ENCODE peak calls at places on chromosomes 1 and 21, in nine cellular contexts. R is AG04450, Q is neural progenitor cell, A is HepG2, V is endothelial cell, L is keratinocyte, T is mesothelial cell of epicardium, H is tibial artery, S is progenitor cell of endocrine pancreas. B is an unnamed sample.

GRCh38 chr1:43270421-43271095 is 775 bp downstream of the TMEM125 start:
- DNase-seq in R (no peak), Q (peak), A (no peak), V (no peak), L (peak), T (peak), H (no peak), S (peak), B (no peak)

GRCh38 chr1:229621663-229622062 is 4.3 kb downstream of the TAF5L start:
- DNase-seq in R (no peak), Q (no peak), A (no peak), V (no peak), L (no peak), T (no peak), H (no peak), S (no peak), B (no peak)

GRCh38 chr21:43717166-43717853 is 1.6 kb upstream of the PDXK start:
- DNase-seq in R (no peak), Q (no peak), A (no peak), V (no peak), L (no peak), T (no peak), H (no peak), S (no peak), B (peak)

GRCh38 chr1:107706181-107706580 is 258.8 kb downstream of the VAV3 start:
- DNase-seq in R (no peak), Q (no peak), A (no peak), V (no peak), L (no peak), T (no peak), H (no peak), S (no peak), B (no peak)

GRCh38 chr1:243397613-243398321 is 141.9 kb downstream of the SDCCAG8 start:
- DNase-seq in R (no peak), Q (no peak), A (peak), V (no peak), L (no peak), T (no peak), H (no peak), S (no peak), B (no peak)

GRCh38 chr1:214003233-214003632 is 15.5 kb downstream of the PROX1 start:
- DNase-seq in R (no peak), Q (no peak), A (no peak), V (no peak), L (no peak), T (no peak), H (no peak), S (no peak), B (no peak)

GRCh38 chr1:72620453-72620852 is 338.1 kb upstream of the NEGR1 start:
- DNase-seq in R (no peak), Q (no peak), A (no peak), V (no peak), L (no peak), T (no peak), H (no peak), S (no peak), B (no peak)

GRCh38 chr1:112704908-112705627 is 1.9 kb downstream of the RHOC start:
- DNase-seq in R (peak), Q (peak), A (peak), V (peak), L (peak), T (peak), H (peak), S (peak), B (peak)

GRCh38 chr1:53362851-53363642 is 35.2 kb upstream of the LRP8 start:
- DNase-seq in R (no peak), Q (no peak), A (peak), V (no peak), L (no peak), T (peak), H (peak), S (no peak), B (peak)

GRCh38 chr1:50989694-50990093 is 19.6 kb downstream of the CDKN2C start:
- DNase-seq in R (no peak), Q (no peak), A (no peak), V (no peak), L (no peak), T (no peak), H (no peak), S (no peak), B (no peak)

GRCh38 chr1:168972887-168973286 is 133.6 kb upstream of the ATP1B1 start:
- DNase-seq in R (no peak), Q (no peak), A (no peak), V (no peak), L (no peak), T (no peak), H (no peak), S (no peak), B (no peak)

GRCh38 chr1:184118051-184118450 is 66.5 kb downstream of the TSEN15 start:
- DNase-seq in R (peak), Q (no peak), A (no peak), V (no peak), L (peak), T (no peak), H (no peak), S (no peak), B (no peak)

GRCh38 chr1:212605441-212605976 is 3.1 kb upstream of the ATF3 start:
- DNase-seq in R (no peak), Q (peak), A (no peak), V (no peak), L (no peak), T (no peak), H (no peak), S (no peak), B (no peak)

GRCh38 chr21:32349333-32349944 is 43.4 kb downstream of the URB1 start:
- DNase-seq in R (no peak), Q (no peak), A (no peak), V (no peak), L (no peak), T (no peak), H (no peak), S (no peak), B (no peak)

GRCh38 chr1:207064546-207064945 is 11.5 kb downstream of the PFKFB2 start:
- DNase-seq in R (no peak), Q (no peak), A (no peak), V (no peak), L (no peak), T (no peak), H (no peak), S (no peak), B (no peak)

GRCh38 chr1:175129997-175130648 is 62.5 kb downstream of the KIAA0040 start:
- DNase-seq in R (no peak), Q (peak), A (no peak), V (peak), L (no peak), T (no peak), H (no peak), S (no peak), B (no peak)

GRCh38 chr1:181119076-181119989 is 30.8 kb downstream of the IER5 start:
- DNase-seq in R (no peak), Q (no peak), A (no peak), V (no peak), L (no peak), T (no peak), H (no peak), S (no peak), B (no peak)

GRCh38 chr1:38151399-38151798 is 104.8 kb upstream of the POU3F1 start:
- DNase-seq in R (no peak), Q (no peak), A (no peak), V (no peak), L (no peak), T (no peak), H (no peak), S (no peak), B (no peak)

GRCh38 chr1:109812691-109813393 is 49.1 kb upstream of the EPS8L3 start:
- DNase-seq in R (no peak), Q (no peak), A (no peak), V (no peak), L (no peak), T (no peak), H (no peak), S (no peak), B (no peak)

GRCh38 chr1:82790556-82790955 is 989.8 kb downstream of the ADGRL2 start:
- DNase-seq in R (no peak), Q (no peak), A (no peak), V (no peak), L (no peak), T (no peak), H (no peak), S (no peak), B (no peak)

GRCh38 chr1:174858301-174858700 is 141.4 kb upstream of the CACYBP start:
- DNase-seq in R (no peak), Q (no peak), A (no peak), V (no peak), L (no peak), T (no peak), H (no peak), S (no peak), B (no peak)

GRCh38 chr1:32612189-32612881 is 38.0 kb downstream of the ZBTB8OS start:
- DNase-seq in R (no peak), Q (peak), A (peak), V (peak), L (no peak), T (peak), H (peak), S (peak), B (peak)
- TF ChIP-seq CTCF in R (no peak), Q (no peak), A (peak), V (no peak), L (peak), T (no peak), H (no peak), S (peak), B (peak)

GRCh38 chr1:192311281-192311680 is 5.5 kb upstream of the RGS21 start:
- DNase-seq in R (peak), Q (no peak), A (peak), V (no peak), L (no peak), T (no peak), H (no peak), S (no peak), B (no peak)
- TF ChIP-seq CTCF in R (peak), Q (peak), A (peak), V (no peak), L (peak), T (no peak), H (no peak), S (peak), B (no peak)

GRCh38 chr1:115978292-115978941 is 2.1 kb downstream of the SLC22A15 start:
- DNase-seq in R (no peak), Q (no peak), A (no peak), V (no peak), L (no peak), T (no peak), H (no peak), S (no peak), B (no peak)

GRCh38 chr1:115976900-115977480 is 677 bp downstream of the SLC22A15 start:
- DNase-seq in R (no peak), Q (peak), A (no peak), V (no peak), L (no peak), T (no peak), H (no peak), S (no peak), B (no peak)

GRCh38 chr1:115977481-115978258 is 1.4 kb downstream of the SLC22A15 start:
- DNase-seq in R (no peak), Q (no peak), A (peak), V (no peak), L (peak), T (no peak), H (peak), S (no peak), B (no peak)

GRCh38 chr1:115975569-115976061 is 698 bp upstream of the SLC22A15 start:
- DNase-seq in R (no peak), Q (no peak), A (no peak), V (no peak), L (no peak), T (no peak), H (no peak), S (no peak), B (no peak)

GRCh38 chr1:115976062-115976899 is at the start of gene SLC22A15:
- DNase-seq in R (no peak), Q (peak), A (no peak), V (peak), L (no peak), T (peak), H (peak), S (peak), B (peak)
- TF ChIP-seq CTCF in R (no peak), Q (no peak), A (no peak), V (no peak), L (no peak), T (no peak), H (no peak), S (peak), B (no peak)

DNA sequence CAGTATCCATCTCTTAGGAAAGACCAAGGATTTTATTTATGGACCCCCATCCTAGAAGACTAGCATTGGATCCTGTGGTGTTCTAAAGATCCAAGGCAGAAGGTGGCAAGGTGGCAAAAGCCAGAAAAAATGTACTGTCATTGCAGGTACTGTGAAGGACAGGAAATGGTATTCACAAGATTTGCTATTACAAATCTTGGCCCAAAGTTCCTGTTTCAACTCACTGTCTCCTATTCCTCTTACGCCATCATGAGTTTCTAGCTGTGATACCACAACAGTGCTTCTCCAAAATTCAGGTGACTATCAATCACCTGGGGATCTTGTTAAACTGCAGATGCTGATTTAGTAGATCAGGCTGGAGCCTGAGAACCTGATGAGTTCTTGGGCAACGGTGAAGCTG is 21.4 kb downstream of the ACP6 start:
- DNase-seq in R (no peak), Q (no peak), A (no peak), V (no peak), L (no peak), T (no peak), H (no peak), S (no peak), B (no peak)
- TF ChIP-seq CTCF in R (no peak), Q (no peak), A (no peak), V (no peak), L (no peak), T (no peak), H (no peak), S (no peak), B (no peak)

GRCh38 chr1:7117265-7117598 is 332.0 kb downstream of the CAMTA1 start:
- DNase-seq in R (no peak), Q (no peak), A (no peak), V (no peak), L (no peak), T (no peak), H (no peak), S (no peak), B (no peak)

GRCh38 chr1:7121622-7121988 is 336.4 kb downstream of the CAMTA1 start:
- DNase-seq in R (no peak), Q (no peak), A (no peak), V (no peak), L (no peak), T (no peak), H (no peak), S (no peak), B (no peak)

GRCh38 chr1:7117599-7118281 is 332.5 kb downstream of the CAMTA1 start:
- DNase-seq in R (peak), Q (peak), A (no peak), V (peak), L (peak), T (no peak), H (no peak), S (no peak), B (peak)

GRCh38 chr1:7116001-7116400 is 330.7 kb downstream of the CAMTA1 start:
- DNase-seq in R (no peak), Q (no peak), A (no peak), V (no peak), L (no peak), T (no peak), H (no peak), S (no peak), B (no peak)

DNA sequence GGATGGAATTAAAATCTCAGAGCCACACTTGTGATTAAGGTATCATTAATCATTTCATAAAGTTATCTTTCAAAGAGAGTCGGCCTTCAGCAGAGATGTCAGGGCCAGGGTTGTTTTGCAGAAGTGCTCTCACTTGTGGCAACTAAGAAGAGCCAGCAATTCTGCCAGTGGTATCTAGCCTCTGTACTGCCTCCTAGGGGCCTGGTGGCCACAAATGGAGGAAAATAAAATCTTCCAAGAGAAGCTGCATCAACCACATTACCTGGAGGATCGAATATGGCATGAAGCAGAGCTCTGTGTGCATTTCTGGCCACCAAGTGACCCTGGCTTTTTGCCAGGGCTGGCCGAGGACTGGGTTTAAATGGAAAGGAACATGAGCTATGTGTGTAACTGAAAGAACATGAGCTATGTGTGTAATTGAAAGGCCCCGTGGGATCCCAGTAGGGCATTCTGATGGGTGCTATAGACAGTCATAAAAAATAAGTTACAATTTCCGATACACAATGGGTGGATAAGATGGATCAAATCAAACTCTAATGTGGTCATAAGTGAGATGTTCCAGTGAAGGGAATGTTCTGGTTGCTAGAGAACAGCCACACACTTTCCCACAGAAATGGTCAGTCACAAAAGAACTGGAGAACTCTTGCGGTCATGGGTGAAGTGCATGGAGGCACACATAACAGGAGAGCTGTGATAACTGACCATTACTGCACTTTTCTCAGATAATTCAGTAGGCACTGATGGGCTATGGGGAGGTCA is 335.8 kb downstream of the CAMTA1 start:
- DNase-seq in R (no peak), Q (no peak), A (no peak), V (no peak), L (no peak), T (no peak), H (no peak), S (no peak), B (no peak)
- TF ChIP-seq CTCF in R (peak), Q (peak), A (no peak), V (peak), L (peak), T (no peak), H (no peak), S (peak), B (no peak)

DNA sequence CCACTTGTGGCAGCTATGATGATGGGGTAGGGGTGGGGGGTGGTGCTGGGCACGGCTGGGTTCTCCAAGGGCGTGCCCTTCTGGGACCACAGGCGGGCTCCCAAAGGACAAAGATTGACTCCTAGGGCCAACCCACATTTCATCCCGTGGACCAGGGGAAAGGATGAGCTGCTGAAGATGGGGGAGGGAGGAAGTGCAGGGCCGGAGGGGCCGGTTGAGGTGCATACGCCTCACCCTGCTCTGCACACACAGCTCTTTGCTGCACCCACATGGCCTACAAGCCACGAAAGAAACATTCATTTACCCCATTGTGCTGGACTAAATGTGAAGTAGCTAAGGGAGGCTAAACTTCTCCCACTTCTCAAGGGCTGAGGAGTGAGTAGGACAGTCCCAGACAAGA is 34.2 kb upstream of the GNPAT start:
- DNase-seq in R (no peak), Q (peak), A (no peak), V (no peak), L (no peak), T (no peak), H (no peak), S (no peak), B (no peak)
- TF ChIP-seq CTCF in R (no peak), Q (peak), A (peak), V (no peak), L (peak), T (no peak), H (no peak), S (no peak), B (no peak)

GRCh38 chr1:149931212-149931805 is 3.7 kb upstream of the SF3B4 start:
- DNase-seq in R (no peak), Q (no peak), A (no peak), V (no peak), L (no peak), T (no peak), H (no peak), S (no peak), B (no peak)
- TF ChIP-seq CTCF in R (no peak), Q (no peak), A (no peak), V (no peak), L (no peak), T (no peak), H (no peak), S (no peak), B (no peak)

DNA sequence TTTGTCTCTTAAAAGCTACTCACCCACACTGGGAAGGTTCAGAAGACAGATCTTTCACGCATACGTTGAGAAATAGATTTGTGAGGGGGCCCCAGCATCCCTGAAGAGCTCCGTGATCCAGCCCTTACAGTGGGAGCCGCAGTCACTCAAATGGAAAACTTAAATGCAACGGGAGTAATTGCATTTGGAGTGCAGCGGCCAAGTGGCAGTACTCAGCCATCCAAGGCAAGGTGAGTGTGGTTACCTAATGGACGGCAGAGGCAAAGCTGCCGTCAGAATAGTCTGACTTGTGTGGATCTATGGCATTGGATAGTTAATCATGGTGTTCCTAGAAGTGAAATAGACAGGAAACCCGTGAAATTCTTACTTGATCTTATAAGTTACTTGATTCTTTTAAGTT is 5.1 kb downstream of the SPSB1 start:
- DNase-seq in R (no peak), Q (no peak), A (no peak), V (no peak), L (no peak), T (no peak), H (no peak), S (no peak), B (no peak)
- TF ChIP-seq CTCF in R (no peak), Q (no peak), A (no peak), V (no peak), L (no peak), T (no peak), H (no peak), S (no peak), B (no peak)

B was measured in glutamatergic neuron.